ENCODE peak calls at places on chromosomes 11 and 22, in nine cellular contexts. One of them, this sample, is unnamed.

GRCh38 chr11:47233989-47234668 is 14.5 kb downstream of the ACP2 start:
- DNase-seq in non-pigmented ciliary epithelial cell: peak
- DNase-seq in CD8-positive, alpha-beta memory T cell: peak
- DNase-seq in HTR-8/SVneo: no peak
- DNase-seq in amniotic epithelial cell: peak
- DNase-seq in hippocampal formation: no peak
- DNase-seq in activated naive CD8-positive, alpha-beta T cell treated with anti-CD3 and anti-CD28 coated beads, Interleukin-2, amount 50 U/mL, for 24 hours: no peak
- DNase-seq in Calu3: no peak
- DNase-seq in neural crest cell: no peak
- DNase-seq in this sample: peak

GRCh38 chr11:76443254-76443935 is 1.4 kb upstream of the EMSY start:
- DNase-seq in HTR-8/SVneo: no peak
- DNase-seq in non-pigmented ciliary epithelial cell: no peak
- DNase-seq in CD8-positive, alpha-beta memory T cell: no peak
- DNase-seq in hippocampal formation: no peak
- DNase-seq in activated naive CD8-positive, alpha-beta T cell treated with anti-CD3 and anti-CD28 coated beads, Interleukin-2, amount 50 U/mL, for 24 hours: no peak
- DNase-seq in amniotic epithelial cell: peak
- DNase-seq in neural crest cell: no peak
- DNase-seq in Calu3: no peak
- DNase-seq in this sample: no peak

GRCh38 chr11:129544691-129545090 is 169.0 kb downstream of the BARX2 start:
- DNase-seq in Calu3: no peak
- DNase-seq in amniotic epithelial cell: no peak
- DNase-seq in neural crest cell: no peak
- DNase-seq in CD8-positive, alpha-beta memory T cell: no peak
- DNase-seq in non-pigmented ciliary epithelial cell: no peak
- DNase-seq in HTR-8/SVneo: no peak
- DNase-seq in hippocampal formation: no peak
- DNase-seq in activated naive CD8-positive, alpha-beta T cell treated with anti-CD3 and anti-CD28 coated beads, Interleukin-2, amount 50 U/mL, for 24 hours: no peak
- DNase-seq in this sample: no peak

GRCh38 chr11:128247235-128247594 is 340.1 kb downstream of the ETS1 start:
- DNase-seq in Calu3: no peak
- DNase-seq in hippocampal formation: no peak
- DNase-seq in HTR-8/SVneo: no peak
- DNase-seq in amniotic epithelial cell: peak
- DNase-seq in neural crest cell: no peak
- DNase-seq in CD8-positive, alpha-beta memory T cell: no peak
- DNase-seq in non-pigmented ciliary epithelial cell: no peak
- DNase-seq in activated naive CD8-positive, alpha-beta T cell treated with anti-CD3 and anti-CD28 coated beads, Interleukin-2, amount 50 U/mL, for 24 hours: no peak
- DNase-seq in this sample: no peak

GRCh38 chr22:33005476-33005875 is 52.7 kb downstream of the SYN3 start:
- DNase-seq in hippocampal formation: no peak
- DNase-seq in amniotic epithelial cell: no peak
- DNase-seq in Calu3: no peak
- DNase-seq in neural crest cell: no peak
- DNase-seq in CD8-positive, alpha-beta memory T cell: no peak
- DNase-seq in non-pigmented ciliary epithelial cell: no peak
- DNase-seq in HTR-8/SVneo: no peak
- DNase-seq in activated naive CD8-positive, alpha-beta T cell treated with anti-CD3 and anti-CD28 coated beads, Interleukin-2, amount 50 U/mL, for 24 hours: no peak
- DNase-seq in this sample: no peak

GRCh38 chr11:1548221-1549070 is 23.6 kb downstream of the DUSP8 start:
- DNase-seq in amniotic epithelial cell: peak
- DNase-seq in non-pigmented ciliary epithelial cell: no peak
- DNase-seq in CD8-positive, alpha-beta memory T cell: no peak
- DNase-seq in Calu3: peak
- DNase-seq in HTR-8/SVneo: peak
- DNase-seq in hippocampal formation: no peak
- DNase-seq in activated naive CD8-positive, alpha-beta T cell treated with anti-CD3 and anti-CD28 coated beads, Interleukin-2, amount 50 U/mL, for 24 hours: no peak
- DNase-seq in neural crest cell: no peak
- DNase-seq in this sample: no peak

GRCh38 chr22:25775501-25775900 is 33.5 kb downstream of the MYO18B start:
- DNase-seq in Calu3: no peak
- DNase-seq in amniotic epithelial cell: peak
- DNase-seq in hippocampal formation: no peak
- DNase-seq in CD8-positive, alpha-beta memory T cell: no peak
- DNase-seq in activated naive CD8-positive, alpha-beta T cell treated with anti-CD3 and anti-CD28 coated beads, Interleukin-2, amount 50 U/mL, for 24 hours: no peak
- DNase-seq in non-pigmented ciliary epithelial cell: no peak
- DNase-seq in neural crest cell: peak
- DNase-seq in HTR-8/SVneo: no peak
- DNase-seq in this sample: no peak

GRCh38 chr11:8192016-8192895 is 23.4 kb upstream of the RIC3 start:
- DNase-seq in non-pigmented ciliary epithelial cell: peak
- DNase-seq in CD8-positive, alpha-beta memory T cell: peak
- DNase-seq in neural crest cell: peak
- DNase-seq in HTR-8/SVneo: peak
- DNase-seq in hippocampal formation: peak
- DNase-seq in Calu3: peak
- DNase-seq in amniotic epithelial cell: peak
- DNase-seq in activated naive CD8-positive, alpha-beta T cell treated with anti-CD3 and anti-CD28 coated beads, Interleukin-2, amount 50 U/mL, for 24 hours: peak
- DNase-seq in this sample: peak

GRCh38 chr11:14972581-14973490 is 685 bp upstream of the CALCA start:
- DNase-seq in neural crest cell: no peak
- DNase-seq in activated naive CD8-positive, alpha-beta T cell treated with anti-CD3 and anti-CD28 coated beads, Interleukin-2, amount 50 U/mL, for 24 hours: no peak
- DNase-seq in amniotic epithelial cell: no peak
- DNase-seq in hippocampal formation: no peak
- DNase-seq in Calu3: no peak
- DNase-seq in HTR-8/SVneo: no peak
- DNase-seq in non-pigmented ciliary epithelial cell: no peak
- DNase-seq in CD8-positive, alpha-beta memory T cell: no peak
- DNase-seq in this sample: no peak

GRCh38 chr11:79304599-79305212 is 136.1 kb downstream of the TENM4 start:
- DNase-seq in Calu3: no peak
- DNase-seq in CD8-positive, alpha-beta memory T cell: no peak
- DNase-seq in activated naive CD8-positive, alpha-beta T cell treated with anti-CD3 and anti-CD28 coated beads, Interleukin-2, amount 50 U/mL, for 24 hours: no peak
- DNase-seq in non-pigmented ciliary epithelial cell: no peak
- DNase-seq in amniotic epithelial cell: no peak
- DNase-seq in neural crest cell: no peak
- DNase-seq in HTR-8/SVneo: no peak
- DNase-seq in hippocampal formation: peak
- DNase-seq in this sample: peak

GRCh38 chr11:1231396-1232327 is 8.8 kb downstream of the MUC5B start:
- DNase-seq in CD8-positive, alpha-beta memory T cell: no peak
- DNase-seq in hippocampal formation: no peak
- DNase-seq in HTR-8/SVneo: no peak
- DNase-seq in neural crest cell: no peak
- DNase-seq in Calu3: no peak
- DNase-seq in activated naive CD8-positive, alpha-beta T cell treated with anti-CD3 and anti-CD28 coated beads, Interleukin-2, amount 50 U/mL, for 24 hours: no peak
- DNase-seq in amniotic epithelial cell: no peak
- DNase-seq in non-pigmented ciliary epithelial cell: no peak
- DNase-seq in this sample: no peak

GRCh38 chr11:94737171-94737611 is 31.0 kb upstream of the AMOTL1 start:
- DNase-seq in neural crest cell: no peak
- DNase-seq in CD8-positive, alpha-beta memory T cell: no peak
- DNase-seq in hippocampal formation: no peak
- DNase-seq in Calu3: no peak
- DNase-seq in activated naive CD8-positive, alpha-beta T cell treated with anti-CD3 and anti-CD28 coated beads, Interleukin-2, amount 50 U/mL, for 24 hours: no peak
- DNase-seq in non-pigmented ciliary epithelial cell: no peak
- DNase-seq in amniotic epithelial cell: peak
- DNase-seq in HTR-8/SVneo: no peak
- DNase-seq in this sample: no peak

GRCh38 chr11:72750086-72750485 is 2.1 kb downstream of the ARAP1 start:
- DNase-seq in non-pigmented ciliary epithelial cell: no peak
- DNase-seq in Calu3: no peak
- DNase-seq in neural crest cell: peak
- DNase-seq in amniotic epithelial cell: no peak
- DNase-seq in activated naive CD8-positive, alpha-beta T cell treated with anti-CD3 and anti-CD28 coated beads, Interleukin-2, amount 50 U/mL, for 24 hours: no peak
- DNase-seq in hippocampal formation: peak
- DNase-seq in HTR-8/SVneo: no peak
- DNase-seq in CD8-positive, alpha-beta memory T cell: no peak
- DNase-seq in this sample: no peak

GRCh38 chr11:102287963-102288744 is 29.1 kb upstream of the BIRC3 start:
- DNase-seq in hippocampal formation: peak
- DNase-seq in CD8-positive, alpha-beta memory T cell: peak
- DNase-seq in neural crest cell: peak
- DNase-seq in Calu3: peak
- DNase-seq in activated naive CD8-positive, alpha-beta T cell treated with anti-CD3 and anti-CD28 coated beads, Interleukin-2, amount 50 U/mL, for 24 hours: peak
- DNase-seq in amniotic epithelial cell: peak
- DNase-seq in non-pigmented ciliary epithelial cell: no peak
- DNase-seq in HTR-8/SVneo: peak
- DNase-seq in this sample: peak

GRCh38 chr22:46070215-46070721 is 80.1 kb upstream of the PPARA start:
- DNase-seq in neural crest cell: no peak
- DNase-seq in hippocampal formation: no peak
- DNase-seq in Calu3: peak
- DNase-seq in non-pigmented ciliary epithelial cell: no peak
- DNase-seq in amniotic epithelial cell: peak
- DNase-seq in activated naive CD8-positive, alpha-beta T cell treated with anti-CD3 and anti-CD28 coated beads, Interleukin-2, amount 50 U/mL, for 24 hours: peak
- DNase-seq in CD8-positive, alpha-beta memory T cell: no peak
- DNase-seq in HTR-8/SVneo: no peak
- DNase-seq in this sample: peak

GRCh38 chr11:94678901-94679300 is 89.3 kb upstream of the AMOTL1 start:
- DNase-seq in neural crest cell: no peak
- DNase-seq in activated naive CD8-positive, alpha-beta T cell treated with anti-CD3 and anti-CD28 coated beads, Interleukin-2, amount 50 U/mL, for 24 hours: no peak
- DNase-seq in hippocampal formation: no peak
- DNase-seq in Calu3: no peak
- DNase-seq in HTR-8/SVneo: no peak
- DNase-seq in amniotic epithelial cell: no peak
- DNase-seq in CD8-positive, alpha-beta memory T cell: no peak
- DNase-seq in non-pigmented ciliary epithelial cell: no peak
- DNase-seq in this sample: no peak